ENCODE peak calls at places on chromosomes 11 and 22, in four cellular contexts. One of them, this sample, is unnamed.

GRCh38 chr11:13118194-13118593 is 109.1 kb downstream of the RASSF10 start:
- DNase-seq in naive thymus-derived CD8-positive, alpha-beta T cell: no peak
- DNase-seq in SW 1271: peak; percentile 88
- DNase-seq in A549: peak; percentile 76
- DNase-seq in this sample: no peak

GRCh38 chr11:93773045-93773477 is 11.0 kb upstream of the MED17 start:
- DNase-seq in naive thymus-derived CD8-positive, alpha-beta T cell: no peak
- DNase-seq in SW 1271: no peak
- DNase-seq in A549: no peak
- DNase-seq in this sample: no peak

GRCh38 chr11:126332221-126332711 is 23.2 kb upstream of the ST3GAL4 start:
- DNase-seq in SW 1271: no peak
- DNase-seq in naive thymus-derived CD8-positive, alpha-beta T cell: no peak
- DNase-seq in A549: no peak
- DNase-seq in this sample: no peak

GRCh38 chr11:66289548-66290331 is 797 bp upstream of the YIF1A start:
- DNase-seq in naive thymus-derived CD8-positive, alpha-beta T cell: peak; percentile 75
- DNase-seq in A549: no peak
- DNase-seq in SW 1271: no peak
- DNase-seq in this sample: no peak

GRCh38 chr11:19455731-19456130 is 215.0 kb upstream of the E2F8 start:
- DNase-seq in A549: no peak
- DNase-seq in naive thymus-derived CD8-positive, alpha-beta T cell: no peak
- DNase-seq in SW 1271: no peak
- DNase-seq in this sample: no peak

GRCh38 chr11:83140691-83141455 is 16.1 kb upstream of the PCF11 start:
- DNase-seq in A549: no peak
- DNase-seq in naive thymus-derived CD8-positive, alpha-beta T cell: no peak
- DNase-seq in SW 1271: no peak
- DNase-seq in this sample: no peak

GRCh38 chr11:58567889-58568512 is 7.7 kb downstream of the LPXN start:
- DNase-seq in SW 1271: no peak
- DNase-seq in A549: peak; percentile 68
- DNase-seq in naive thymus-derived CD8-positive, alpha-beta T cell: peak; percentile 75
- DNase-seq in this sample: peak; percentile 72

GRCh38 chr11:124543554-124543953 is at the start of gene OR8B12:
- DNase-seq in naive thymus-derived CD8-positive, alpha-beta T cell: no peak
- DNase-seq in A549: no peak
- DNase-seq in SW 1271: no peak
- DNase-seq in this sample: no peak

GRCh38 chr22:48804811-48805301 is 1022.8 kb downstream of the BRD1 start:
- DNase-seq in A549: no peak
- DNase-seq in naive thymus-derived CD8-positive, alpha-beta T cell: no peak
- DNase-seq in SW 1271: no peak
- DNase-seq in this sample: no peak

GRCh38 chr11:116376547-116376946 is 396.2 kb downstream of the BUD13 start:
- DNase-seq in naive thymus-derived CD8-positive, alpha-beta T cell: no peak
- DNase-seq in A549: no peak
- DNase-seq in SW 1271: no peak
- DNase-seq in this sample: no peak

GRCh38 chr11:65290448-65291165 is 24.1 kb upstream of the CDC42EP2 start:
- DNase-seq in naive thymus-derived CD8-positive, alpha-beta T cell: no peak
- DNase-seq in A549: peak; percentile 49
- DNase-seq in SW 1271: no peak
- DNase-seq in this sample: no peak

GRCh38 chr22:50700387-50701075 is 27.9 kb downstream of the SHANK3 start:
- DNase-seq in naive thymus-derived CD8-positive, alpha-beta T cell: no peak
- DNase-seq in SW 1271: no peak
- DNase-seq in A549: no peak
- DNase-seq in this sample: no peak

GRCh38 chr11:12403995-12404345 is 26.6 kb downstream of the PARVA start:
- DNase-seq in A549: no peak
- DNase-seq in SW 1271: no peak
- DNase-seq in naive thymus-derived CD8-positive, alpha-beta T cell: no peak
- DNase-seq in this sample: no peak

GRCh38 chr11:34631737-34632104 is 10.8 kb downstream of the EHF start:
- DNase-seq in A549: no peak
- DNase-seq in SW 1271: no peak
- DNase-seq in naive thymus-derived CD8-positive, alpha-beta T cell: no peak
- DNase-seq in this sample: no peak

GRCh38 chr11:124758355-124759267 is 3.5 kb downstream of the ESAM start:
- DNase-seq in naive thymus-derived CD8-positive, alpha-beta T cell: peak; percentile 61
- DNase-seq in SW 1271: no peak
- DNase-seq in A549: peak; percentile 81
- DNase-seq in this sample: peak; percentile 64

GRCh38 chr11:72573380-72573949 is 100.8 kb downstream of the PDE2A start:
- DNase-seq in A549: peak; percentile 47
- DNase-seq in SW 1271: no peak
- DNase-seq in naive thymus-derived CD8-positive, alpha-beta T cell: no peak
- DNase-seq in this sample: peak; percentile 25

GRCh38 chr11:93741882-93742226 is 382 bp downstream of the C11orf54 start:
- DNase-seq in SW 1271: peak; percentile 82
- DNase-seq in A549: peak; percentile 75
- DNase-seq in naive thymus-derived CD8-positive, alpha-beta T cell: no peak
- DNase-seq in this sample: no peak

GRCh38 chr11:79266391-79266790 is 174.4 kb downstream of the TENM4 start:
- DNase-seq in SW 1271: no peak
- DNase-seq in A549: no peak
- DNase-seq in naive thymus-derived CD8-positive, alpha-beta T cell: no peak
- DNase-seq in this sample: no peak

GRCh38 chr11:123611698-123612097 is 42.7 kb downstream of the SCN3B start:
- DNase-seq in A549: no peak
- DNase-seq in naive thymus-derived CD8-positive, alpha-beta T cell: no peak
- DNase-seq in SW 1271: no peak
- DNase-seq in this sample: no peak

GRCh38 chr11:16976360-16976759 is 37.9 kb downstream of the PLEKHA7 start:
- DNase-seq in SW 1271: no peak
- DNase-seq in A549: no peak
- DNase-seq in naive thymus-derived CD8-positive, alpha-beta T cell: no peak
- DNase-seq in this sample: no peak

GRCh38 chr11:209275-210121 is 2.0 kb downstream of the RIC8A start:
- DNase-seq in A549: peak; percentile 22
- DNase-seq in SW 1271: no peak
- DNase-seq in naive thymus-derived CD8-positive, alpha-beta T cell: no peak
- DNase-seq in this sample: no peak

GRCh38 chr11:64720640-64721358 is 2.2 kb downstream of the NRXN2 start:
- DNase-seq in A549: no peak
- DNase-seq in SW 1271: no peak
- DNase-seq in naive thymus-derived CD8-positive, alpha-beta T cell: no peak
- DNase-seq in this sample: no peak

GRCh38 chr11:16844268-16844667 is 105.8 kb downstream of the C11orf58 start:
- DNase-seq in naive thymus-derived CD8-positive, alpha-beta T cell: no peak
- DNase-seq in SW 1271: no peak
- DNase-seq in A549: no peak
- DNase-seq in this sample: no peak

GRCh38 chr11:9251306-9251705 is 13.8 kb downstream of the DENND5A start:
- DNase-seq in naive thymus-derived CD8-positive, alpha-beta T cell: no peak
- DNase-seq in A549: no peak
- DNase-seq in SW 1271: no peak
- DNase-seq in this sample: no peak